ENCODE peak calls at places on chromosomes 13 and 19, in nine cellular contexts. One of them, this sample, is unnamed.

GRCh38 chr19:45152504-45153338 is 8.1 kb downstream of the NKPD1 start:
- DNase-seq in neural progenitor cell: peak; percentile 85
- DNase-seq in HCT116: no peak
- DNase-seq in uterus: no peak
- DNase-seq in tibial artery: no peak
- DNase-seq in SK-N-SH: peak; percentile 80
- DNase-seq in left ventricle myocardium inferior: peak; percentile 49
- DNase-seq in brain microvascular endothelial cell: no peak
- DNase-seq in bronchial epithelial cell: no peak
- DNase-seq in this sample: no peak

GRCh38 chr13:40318366-40318765 is 348.1 kb downstream of the FOXO1 start:
- DNase-seq in neural progenitor cell: no peak
- DNase-seq in HCT116: no peak
- DNase-seq in uterus: no peak
- DNase-seq in tibial artery: no peak
- DNase-seq in SK-N-SH: peak; percentile 36
- DNase-seq in left ventricle myocardium inferior: peak; percentile 50
- DNase-seq in brain microvascular endothelial cell: no peak
- DNase-seq in bronchial epithelial cell: peak; percentile 69
- DNase-seq in this sample: no peak

GRCh38 chr13:77702364-77702763 is 4.9 kb downstream of the SLAIN1 start:
- DNase-seq in neural progenitor cell: no peak
- DNase-seq in HCT116: no peak
- DNase-seq in uterus: no peak
- DNase-seq in tibial artery: no peak
- DNase-seq in SK-N-SH: no peak
- DNase-seq in left ventricle myocardium inferior: no peak
- DNase-seq in brain microvascular endothelial cell: no peak
- DNase-seq in bronchial epithelial cell: no peak
- DNase-seq in this sample: no peak

GRCh38 chr13:46749951-46750350 is 47.0 kb downstream of the ESD start:
- DNase-seq in neural progenitor cell: no peak
- DNase-seq in HCT116: no peak
- DNase-seq in uterus: no peak
- DNase-seq in tibial artery: no peak
- DNase-seq in SK-N-SH: no peak
- DNase-seq in left ventricle myocardium inferior: no peak
- DNase-seq in brain microvascular endothelial cell: peak; percentile 22
- DNase-seq in bronchial epithelial cell: no peak
- DNase-seq in this sample: no peak

GRCh38 chr19:53157601-53158000 is 1.3 kb downstream of the ZNF347 start:
- DNase-seq in neural progenitor cell: peak; percentile 61
- DNase-seq in HCT116: no peak
- DNase-seq in uterus: no peak
- DNase-seq in tibial artery: no peak
- DNase-seq in SK-N-SH: peak; percentile 20
- DNase-seq in left ventricle myocardium inferior: no peak
- DNase-seq in brain microvascular endothelial cell: no peak
- DNase-seq in bronchial epithelial cell: no peak
- DNase-seq in this sample: no peak

GRCh38 chr19:16328824-16329482 is 4.3 kb downstream of the KLF2 start:
- DNase-seq in neural progenitor cell: no peak
- DNase-seq in HCT116: no peak
- DNase-seq in uterus: no peak
- DNase-seq in tibial artery: no peak
- DNase-seq in SK-N-SH: no peak
- DNase-seq in left ventricle myocardium inferior: no peak
- DNase-seq in brain microvascular endothelial cell: no peak
- DNase-seq in bronchial epithelial cell: no peak
- DNase-seq in this sample: no peak

GRCh38 chr13:110572778-110573118 is 11.2 kb upstream of the RAB20 start:
- DNase-seq in neural progenitor cell: no peak
- DNase-seq in HCT116: no peak
- DNase-seq in uterus: no peak
- DNase-seq in tibial artery: no peak
- DNase-seq in SK-N-SH: no peak
- DNase-seq in left ventricle myocardium inferior: no peak
- DNase-seq in brain microvascular endothelial cell: no peak
- DNase-seq in bronchial epithelial cell: no peak
- DNase-seq in this sample: no peak

GRCh38 chr13:102255409-102255808 is 146.4 kb downstream of the FGF14 start:
- DNase-seq in neural progenitor cell: no peak
- DNase-seq in HCT116: no peak
- DNase-seq in uterus: no peak
- DNase-seq in tibial artery: no peak
- DNase-seq in SK-N-SH: no peak
- DNase-seq in left ventricle myocardium inferior: no peak
- DNase-seq in brain microvascular endothelial cell: no peak
- DNase-seq in bronchial epithelial cell: no peak
- DNase-seq in this sample: no peak

GRCh38 chr19:16566161-16566560 is 6.1 kb downstream of the SLC35E1 start:
- DNase-seq in neural progenitor cell: no peak
- DNase-seq in HCT116: no peak
- DNase-seq in uterus: no peak
- DNase-seq in tibial artery: no peak
- DNase-seq in SK-N-SH: no peak
- DNase-seq in left ventricle myocardium inferior: no peak
- DNase-seq in brain microvascular endothelial cell: no peak
- DNase-seq in bronchial epithelial cell: no peak
- DNase-seq in this sample: no peak

GRCh38 chr13:74288361-74288911 is 154.2 kb upstream of the KLF12 start:
- DNase-seq in neural progenitor cell: peak; percentile 13
- DNase-seq in HCT116: no peak
- DNase-seq in uterus: peak; percentile 25
- DNase-seq in tibial artery: no peak
- DNase-seq in SK-N-SH: peak; percentile 10
- DNase-seq in left ventricle myocardium inferior: peak; percentile 26
- DNase-seq in brain microvascular endothelial cell: no peak
- DNase-seq in bronchial epithelial cell: peak; percentile 46
- DNase-seq in this sample: no peak

GRCh38 chr13:98820744-98821371 is 68.4 kb upstream of the SLC15A1 start:
- DNase-seq in neural progenitor cell: no peak
- DNase-seq in HCT116: no peak
- DNase-seq in uterus: no peak
- DNase-seq in tibial artery: no peak
- DNase-seq in SK-N-SH: no peak
- DNase-seq in left ventricle myocardium inferior: no peak
- DNase-seq in brain microvascular endothelial cell: no peak
- DNase-seq in bronchial epithelial cell: no peak
- DNase-seq in this sample: no peak

GRCh38 chr13:49551245-49551644 is 34.1 kb downstream of the RCBTB1 start:
- DNase-seq in neural progenitor cell: no peak
- DNase-seq in HCT116: no peak
- DNase-seq in uterus: no peak
- DNase-seq in tibial artery: no peak
- DNase-seq in SK-N-SH: no peak
- DNase-seq in left ventricle myocardium inferior: no peak
- DNase-seq in brain microvascular endothelial cell: no peak
- DNase-seq in bronchial epithelial cell: no peak
- DNase-seq in this sample: no peak
- H3K27me3 ChIP-seq in neural progenitor cell: no peaks in the 10 kb centered on the region
- H3K27me3 ChIP-seq in HCT116: no peaks in the 10 kb centered on the region
- H3K27me3 ChIP-seq in uterus: no peaks in the 10 kb centered on the region
- H3K27me3 ChIP-seq in tibial artery: no peaks in the 10 kb centered on the region
- H3K27me3 ChIP-seq in SK-N-SH: no peaks in the 10 kb centered on the region
- H3K27me3 ChIP-seq in left ventricle myocardium inferior: no peaks in the 10 kb centered on the region
- H3K27me3 ChIP-seq in brain microvascular endothelial cell: no peaks in the 10 kb centered on the region
- H3K27me3 ChIP-seq in bronchial epithelial cell: no peaks in the 10 kb centered on the region
- H3K27me3 ChIP-seq in this sample: no peaks in the 10 kb centered on the region

GRCh38 chr13:64531400-64531799 is 2698.7 kb downstream of the PCDH9 start:
- DNase-seq in neural progenitor cell: no peak
- DNase-seq in HCT116: no peak
- DNase-seq in uterus: no peak
- DNase-seq in tibial artery: no peak
- DNase-seq in SK-N-SH: no peak
- DNase-seq in left ventricle myocardium inferior: no peak
- DNase-seq in brain microvascular endothelial cell: no peak
- DNase-seq in bronchial epithelial cell: no peak
- DNase-seq in this sample: no peak

GRCh38 chr13:64527561-64527960 is 2702.6 kb downstream of the PCDH9 start:
- DNase-seq in neural progenitor cell: no peak
- DNase-seq in HCT116: no peak
- DNase-seq in uterus: no peak
- DNase-seq in tibial artery: no peak
- DNase-seq in SK-N-SH: no peak
- DNase-seq in left ventricle myocardium inferior: no peak
- DNase-seq in brain microvascular endothelial cell: no peak
- DNase-seq in bronchial epithelial cell: peak; percentile 63
- DNase-seq in this sample: no peak

GRCh38 chr13:64534302-64534701 is 2695.8 kb downstream of the PCDH9 start:
- DNase-seq in neural progenitor cell: no peak
- DNase-seq in HCT116: no peak
- DNase-seq in uterus: no peak
- DNase-seq in tibial artery: no peak
- DNase-seq in SK-N-SH: no peak
- DNase-seq in left ventricle myocardium inferior: no peak
- DNase-seq in brain microvascular endothelial cell: no peak
- DNase-seq in bronchial epithelial cell: no peak
- DNase-seq in this sample: no peak

GRCh38 chr13:64525687-64526086 is 2704.4 kb downstream of the PCDH9 start:
- DNase-seq in neural progenitor cell: no peak
- DNase-seq in HCT116: no peak
- DNase-seq in uterus: no peak
- DNase-seq in tibial artery: no peak
- DNase-seq in SK-N-SH: no peak
- DNase-seq in left ventricle myocardium inferior: no peak
- DNase-seq in brain microvascular endothelial cell: no peak
- DNase-seq in bronchial epithelial cell: no peak
- DNase-seq in this sample: no peak

GRCh38 chr13:64529874-64530485 is 2700.2 kb downstream of the PCDH9 start:
- DNase-seq in neural progenitor cell: peak; percentile 20
- DNase-seq in HCT116: peak; percentile 19
- DNase-seq in uterus: no peak
- DNase-seq in tibial artery: no peak
- DNase-seq in SK-N-SH: peak; percentile 14
- DNase-seq in left ventricle myocardium inferior: no peak
- DNase-seq in brain microvascular endothelial cell: no peak
- DNase-seq in bronchial epithelial cell: no peak
- DNase-seq in this sample: no peak
- TF ChIP-seq CTCF in neural progenitor cell: peak; percentile 71
- TF ChIP-seq CTCF in HCT116: peak; percentile 68
- TF ChIP-seq CTCF in uterus: no peak
- TF ChIP-seq CTCF in tibial artery: peak; percentile 7
- TF ChIP-seq CTCF in SK-N-SH: peak; percentile 62
- TF ChIP-seq CTCF in left ventricle myocardium inferior: peak; percentile 49
- TF ChIP-seq CTCF in brain microvascular endothelial cell: peak; percentile 77
- TF ChIP-seq CTCF in bronchial epithelial cell: peak; percentile 37
- TF ChIP-seq CTCF in this sample: peak; percentile 65

GRCh38 chr19:49421878-49422202 is 1.4 kb downstream of the PTH2 start:
- DNase-seq in neural progenitor cell: no peak
- DNase-seq in HCT116: no peak
- DNase-seq in uterus: no peak
- DNase-seq in tibial artery: no peak
- DNase-seq in SK-N-SH: no peak
- DNase-seq in left ventricle myocardium inferior: no peak
- DNase-seq in brain microvascular endothelial cell: no peak
- DNase-seq in bronchial epithelial cell: no peak
- DNase-seq in this sample: no peak

GRCh38 chr19:49417090-49417489 is 6.2 kb downstream of the PTH2 start:
- DNase-seq in neural progenitor cell: peak; percentile 37
- DNase-seq in HCT116: no peak
- DNase-seq in uterus: no peak
- DNase-seq in tibial artery: no peak
- DNase-seq in SK-N-SH: no peak
- DNase-seq in left ventricle myocardium inferior: no peak
- DNase-seq in brain microvascular endothelial cell: no peak
- DNase-seq in bronchial epithelial cell: no peak
- DNase-seq in this sample: no peak

GRCh38 chr19:49421039-49421877 is 2.0 kb downstream of the PTH2 start:
- DNase-seq in neural progenitor cell: peak; percentile 98
- DNase-seq in HCT116: no peak
- DNase-seq in uterus: no peak
- DNase-seq in tibial artery: peak; percentile 39
- DNase-seq in SK-N-SH: peak; percentile 95
- DNase-seq in left ventricle myocardium inferior: peak; percentile 71
- DNase-seq in brain microvascular endothelial cell: peak; percentile 49
- DNase-seq in bronchial epithelial cell: peak; percentile 43
- DNase-seq in this sample: no peak

GRCh38 chr19:49420227-49420626 is 3.0 kb downstream of the PTH2 start:
- DNase-seq in neural progenitor cell: no peak
- DNase-seq in HCT116: no peak
- DNase-seq in uterus: no peak
- DNase-seq in tibial artery: no peak
- DNase-seq in SK-N-SH: no peak
- DNase-seq in left ventricle myocardium inferior: no peak
- DNase-seq in brain microvascular endothelial cell: no peak
- DNase-seq in bronchial epithelial cell: no peak
- DNase-seq in this sample: no peak

DNA sequence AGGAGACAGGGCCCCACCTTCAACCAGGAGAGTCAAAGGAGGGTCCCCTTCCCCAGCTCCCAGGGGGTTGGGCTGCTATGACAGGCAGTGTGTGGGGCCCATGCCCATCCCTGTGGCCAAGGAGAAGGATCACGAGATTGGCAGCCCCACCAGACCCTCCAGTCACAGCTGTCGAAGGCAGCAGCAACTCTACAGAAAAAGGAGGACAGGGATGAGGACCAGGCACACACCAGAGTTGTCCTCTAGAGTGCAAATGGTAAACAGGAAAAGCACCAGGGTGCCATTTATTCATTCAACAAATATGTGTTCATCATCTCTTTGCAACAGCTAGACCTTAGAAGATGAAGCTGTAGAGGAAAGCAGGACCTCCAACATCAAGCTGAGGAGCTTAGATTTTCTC is 4.1 kb downstream of the PTH2 start:
- DNase-seq in neural progenitor cell: no peak
- DNase-seq in HCT116: no peak
- DNase-seq in uterus: no peak
- DNase-seq in tibial artery: no peak
- DNase-seq in SK-N-SH: no peak
- DNase-seq in left ventricle myocardium inferior: no peak
- DNase-seq in brain microvascular endothelial cell: no peak
- DNase-seq in bronchial epithelial cell: no peak
- DNase-seq in this sample: no peak
- H3K27me3 ChIP-seq in neural progenitor cell: peaks cover 57% of the 10 kb centered on the region
- H3K27me3 ChIP-seq in HCT116: peaks cover 20% of the 10 kb centered on the region
- H3K27me3 ChIP-seq in uterus: peaks cover 36% of the 10 kb centered on the region
- H3K27me3 ChIP-seq in tibial artery: peaks cover 97% of the 10 kb centered on the region
- H3K27me3 ChIP-seq in SK-N-SH: peaks cover 78% of the 10 kb centered on the region
- H3K27me3 ChIP-seq in left ventricle myocardium inferior: peaks cover 100% of the 10 kb centered on the region
- H3K27me3 ChIP-seq in brain microvascular endothelial cell: peaks cover 44% of the 10 kb centered on the region
- H3K27me3 ChIP-seq in bronchial epithelial cell: peaks cover 35% of the 10 kb centered on the region
- H3K27me3 ChIP-seq in this sample: peaks cover 54% of the 10 kb centered on the region

DNA sequence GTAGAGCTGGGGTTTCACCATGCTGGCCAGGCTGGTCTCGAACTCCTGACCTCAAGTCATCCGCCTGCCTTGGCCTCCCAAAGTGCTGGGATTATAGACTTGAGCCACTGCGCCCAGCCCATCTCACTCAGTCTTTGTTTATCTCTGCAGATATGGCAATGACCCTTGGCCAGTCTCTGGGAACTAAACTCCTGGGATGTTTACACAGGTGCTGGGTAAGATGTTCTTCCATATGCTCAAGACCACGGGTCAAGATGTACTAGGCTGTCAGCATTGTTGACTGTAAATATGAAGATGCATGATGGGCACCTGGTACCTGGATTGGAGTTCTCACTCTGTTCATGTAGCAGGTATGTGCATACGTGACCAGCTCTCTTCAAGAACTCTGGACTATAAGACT is 35.8 kb downstream of the ZNF473 start:
- DNase-seq in neural progenitor cell: no peak
- DNase-seq in HCT116: no peak
- DNase-seq in uterus: no peak
- DNase-seq in tibial artery: no peak
- DNase-seq in SK-N-SH: no peak
- DNase-seq in left ventricle myocardium inferior: no peak
- DNase-seq in brain microvascular endothelial cell: no peak
- DNase-seq in bronchial epithelial cell: no peak
- DNase-seq in this sample: no peak
- TF ChIP-seq CTCF in neural progenitor cell: no peak
- TF ChIP-seq CTCF in HCT116: no peak
- TF ChIP-seq CTCF in uterus: no peak
- TF ChIP-seq CTCF in tibial artery: no peak
- TF ChIP-seq CTCF in SK-N-SH: no peak
- TF ChIP-seq CTCF in left ventricle myocardium inferior: no peak
- TF ChIP-seq CTCF in brain microvascular endothelial cell: no peak
- TF ChIP-seq CTCF in bronchial epithelial cell: no peak
- TF ChIP-seq CTCF in this sample: no peak

This sample was measured in BJ.